ENCODE peak calls at places on chromosomes 3 and 15, in nine cellular contexts. E, O, H, D, R, K, V, C and Q are unnamed samples. For H3K4me1, the result is how much of the 10 kb centered on the place peaks cover.

GRCh38 chr3:170977911-170978310 is 48.6 kb downstream of the SLC2A2 start:
- DNase-seq in E (no peak), O (no peak), H (no peak), D (no peak), R (no peak), K (no peak), V (no peak), C (peak), Q (no peak)

GRCh38 chr3:50628601-50629000 is 11.7 kb downstream of the MAPKAPK3 start:
- DNase-seq in E (no peak), O (no peak), H (no peak), D (no peak), R (no peak), K (no peak), V (no peak), C (no peak), Q (no peak)

GRCh38 chr3:98171066-98171465 is 4.6 kb downstream of the OR5H15 start:
- DNase-seq in E (no peak), O (no peak), H (no peak), D (no peak), R (no peak), K (no peak), V (no peak), C (no peak), Q (no peak)

GRCh38 chr3:184560531-184560930 is 1.1 kb upstream of the EPHB3 start:
- DNase-seq in E (no peak), O (no peak), H (peak), D (peak), R (no peak), K (no peak), V (no peak), C (no peak), Q (no peak)

GRCh38 chr3:65767551-65767950 is 271.2 kb downstream of the MAGI1 start:
- DNase-seq in E (no peak), O (no peak), H (no peak), D (no peak), R (no peak), K (no peak), V (no peak), C (no peak), Q (no peak)

GRCh38 chr3:176814252-176814651 is 383.0 kb downstream of the TBL1XR1 start:
- DNase-seq in E (no peak), O (no peak), H (peak), D (peak), R (no peak), K (no peak), V (peak), C (peak), Q (peak)

GRCh38 chr3:14649466-14649865 is 2.1 kb upstream of the CCDC174 start:
- DNase-seq in E (no peak), O (no peak), H (no peak), D (no peak), R (no peak), K (no peak), V (no peak), C (no peak), Q (no peak)

GRCh38 chr3:44045476-44046275 is 196.0 kb upstream of the TOPAZ1 start:
- DNase-seq in E (no peak), O (no peak), H (peak), D (peak), R (no peak), K (no peak), V (peak), C (no peak), Q (peak)

GRCh38 chr3:126101521-126101982 is 17.6 kb upstream of the SLC41A3 start:
- DNase-seq in E (no peak), O (no peak), H (no peak), D (peak), R (no peak), K (no peak), V (no peak), C (no peak), Q (peak)

GRCh38 chr3:148839805-148840204 is 12.2 kb downstream of the CPB1 start:
- DNase-seq in E (no peak), O (no peak), H (no peak), D (no peak), R (no peak), K (no peak), V (no peak), C (no peak), Q (no peak)

GRCh38 chr3:39476783-39477182 is 9.3 kb downstream of the MOBP start:
- DNase-seq in E (no peak), O (no peak), H (no peak), D (no peak), R (no peak), K (no peak), V (no peak), C (no peak), Q (no peak)

GRCh38 chr3:156472150-156472549 is 82.8 kb downstream of the SSR3 start:
- DNase-seq in E (peak), O (no peak), H (no peak), D (no peak), R (no peak), K (no peak), V (no peak), C (no peak), Q (no peak)

GRCh38 chr3:51657234-51657633 is 13.8 kb upstream of the TEX264 start:
- DNase-seq in E (no peak), O (no peak), H (no peak), D (no peak), R (no peak), K (no peak), V (no peak), C (no peak), Q (no peak)

GRCh38 chr3:45453887-45454286 is 65.5 kb downstream of the LARS2 start:
- DNase-seq in E (no peak), O (no peak), H (no peak), D (no peak), R (no peak), K (no peak), V (no peak), C (no peak), Q (no peak)

GRCh38 chr3:72270072-72270611 is 485.2 kb upstream of the PROK2 start:
- DNase-seq in E (no peak), O (no peak), H (peak), D (peak), R (peak), K (peak), V (peak), C (peak), Q (peak)
- H3K4me1 ChIP-seq in E (under half), O (under half), H (half or more), D (under half), R (under half), K (under half), V (under half), C (under half), Q (under half)

DNA sequence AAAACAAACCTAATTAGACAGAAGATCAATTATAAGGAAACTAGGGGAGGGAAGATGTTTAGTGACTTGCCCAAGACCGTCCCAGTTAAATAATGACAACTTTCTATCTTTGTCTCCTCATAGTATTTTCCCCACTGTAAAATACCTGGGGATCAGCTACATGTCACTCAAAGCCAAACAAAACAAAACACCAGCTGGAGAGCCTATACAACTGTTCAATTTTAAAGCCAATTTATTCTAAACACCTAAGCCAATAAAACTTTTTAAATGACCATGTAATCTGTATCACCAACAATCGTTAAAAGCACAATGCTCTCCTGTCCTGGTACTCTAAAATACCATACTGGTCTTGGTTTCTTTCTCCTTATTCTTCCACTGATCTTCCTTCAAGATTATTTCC is 168.4 kb downstream of the STAG1 start:
- DNase-seq in E (no peak), O (no peak), H (no peak), D (no peak), R (no peak), K (no peak), V (no peak), C (no peak), Q (no peak)
- H3K4me1 ChIP-seq in E (under half), O (under half), H (under half), D (under half), R (under half), K (under half), V (under half), C (under half), Q (under half)

DNA sequence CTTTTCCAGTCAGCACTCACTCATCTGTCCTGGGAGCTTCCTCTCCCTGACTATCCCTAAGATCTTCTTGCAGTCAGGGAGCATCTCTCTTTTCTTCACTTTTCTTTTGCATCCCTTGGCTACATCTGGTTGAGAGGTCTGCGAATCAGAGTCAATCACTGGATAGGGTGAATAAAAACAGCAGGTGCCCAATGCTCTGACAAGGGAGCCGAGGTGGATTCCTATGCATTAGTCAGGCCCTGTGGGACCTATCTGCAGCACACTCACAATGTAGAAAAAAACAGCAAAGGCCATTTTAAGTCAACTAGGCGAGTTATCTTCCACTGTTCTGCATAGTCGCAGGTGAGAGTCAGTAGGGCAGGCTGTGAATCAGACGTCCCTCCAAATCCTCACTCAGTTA is 35.5 kb downstream of the DZIP1L start:
- DNase-seq in E (no peak), O (no peak), H (no peak), D (no peak), R (no peak), K (no peak), V (no peak), C (peak), Q (no peak)
- H3K4me1 ChIP-seq in E (under half), O (under half), H (under half), D (under half), R (under half), K (under half), V (under half), C (under half), Q (under half)

DNA sequence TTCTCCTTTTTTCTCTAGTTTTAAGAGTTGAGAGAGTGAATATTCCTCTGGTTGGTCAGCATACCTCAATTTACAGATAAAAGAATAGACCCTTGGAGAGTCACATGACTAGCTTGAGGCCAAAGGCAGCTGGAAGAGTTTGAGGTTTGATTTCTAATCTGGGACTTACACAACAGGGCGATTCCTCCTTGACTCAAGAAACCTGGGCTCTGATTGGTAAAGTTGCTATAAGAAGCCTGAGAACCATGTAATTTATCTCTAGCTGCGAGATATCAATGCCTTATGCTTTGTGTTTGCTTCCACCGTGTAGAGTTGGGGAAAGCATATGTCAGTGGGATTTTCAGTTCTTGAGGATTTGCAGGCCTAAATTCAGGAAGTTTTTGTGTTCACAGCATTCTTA is 206.1 kb downstream of the KLHL25 start:
- DNase-seq in E (no peak), O (no peak), H (no peak), D (no peak), R (no peak), K (no peak), V (no peak), C (peak), Q (no peak)
- H3K4me1 ChIP-seq in E (under half), O (under half), H (half or more), D (under half), R (under half), K (half or more), V (half or more), C (under half), Q (under half)

DNA sequence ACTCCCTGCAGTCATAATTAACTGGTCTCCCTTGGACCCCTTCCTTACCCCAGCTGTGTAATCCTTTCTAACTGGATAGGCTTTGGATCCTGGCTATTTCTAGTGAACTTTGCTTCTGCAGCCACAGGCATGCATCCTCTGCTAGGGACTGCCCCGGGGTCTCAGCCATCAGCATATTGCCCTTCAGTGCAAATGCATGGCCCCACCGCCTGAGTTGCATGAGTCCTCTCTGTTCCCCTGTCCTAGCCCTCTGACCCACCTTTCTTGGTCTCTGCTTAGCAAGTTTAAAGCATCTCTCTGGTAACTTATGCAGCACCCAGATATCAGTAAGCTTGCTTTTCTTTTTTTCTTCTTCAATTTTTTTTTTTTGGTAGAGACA is 56.2 kb upstream of the HACD2 start:
- DNase-seq in E (no peak), O (no peak), H (no peak), D (no peak), R (no peak), K (no peak), V (no peak), C (no peak), Q (no peak)
- H3K4me1 ChIP-seq in E (under half), O (under half), H (under half), D (under half), R (under half), K (under half), V (under half), C (under half), Q (under half)

DNA sequence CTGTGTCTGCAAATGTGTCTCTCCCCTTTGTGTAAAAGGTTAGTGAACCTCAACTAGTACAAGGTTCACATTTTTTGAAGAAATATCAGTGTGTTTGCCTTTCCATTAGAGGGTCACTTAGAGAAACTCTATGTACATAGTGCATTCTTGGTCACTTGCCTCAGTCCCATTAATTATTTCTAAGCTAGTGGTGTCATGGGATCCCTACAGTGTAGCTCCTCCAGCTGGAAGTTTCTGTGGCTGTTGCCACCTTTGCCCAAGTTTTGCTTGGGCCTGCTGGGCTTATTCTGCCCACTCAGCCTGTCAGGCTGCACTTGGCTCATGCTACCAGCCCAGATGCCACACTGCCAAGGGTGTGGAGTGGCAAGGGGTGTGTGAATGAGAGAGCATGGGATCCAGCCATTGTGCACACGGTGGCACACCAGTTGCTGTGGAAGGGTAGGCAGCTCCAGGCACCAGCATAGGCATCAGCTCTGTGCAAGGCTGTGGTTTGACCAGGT is 161.7 kb downstream of the ARPP21 start:
- DNase-seq in E (no peak), O (no peak), H (no peak), D (no peak), R (no peak), K (no peak), V (no peak), C (no peak), Q (no peak)
- H3K4me1 ChIP-seq in E (under half), O (under half), H (under half), D (under half), R (under half), K (under half), V (under half), C (under half), Q (under half)

GRCh38 chr3:67657192-67657591 is 2.8 kb upstream of the SUCLG2 start:
- DNase-seq in E (no peak), O (no peak), H (no peak), D (no peak), R (no peak), K (no peak), V (no peak), C (no peak), Q (no peak)
- H3K4me1 ChIP-seq in E (under half), O (under half), H (under half), D (under half), R (under half), K (under half), V (under half), C (under half), Q (under half)